ENCODE peak calls at places on chromosome X, in four cellular contexts. J is spleen, O is transverse colon, K is prostate gland. F is an unnamed sample. For H3K36me3, the result is how much of the 10 kb centered on the place peaks cover.

GRCh38 chrX:1384738-1385250 is 7.1 kb downstream of the SLC25A6 start:
- DNase-seq in J (peak), O (no peak), K (no peak), F (no peak)

GRCh38 chrX:50648151-50648550 is 165.8 kb downstream of the SHROOM4 start:
- DNase-seq in J (no peak), O (no peak), K (no peak), F (no peak)

GRCh38 chrX:9286234-9286633 is 178.6 kb upstream of the TBL1X start:
- DNase-seq in J (no peak), O (no peak), K (no peak), F (no peak)

GRCh38 chrX:275967-276587 is 5.1 kb upstream of the PLCXD1 start:
- DNase-seq in J (peak), O (peak), K (peak), F (peak)

GRCh38 chrX:44474410-44474809 is 68.2 kb downstream of the FUNDC1 start:
- DNase-seq in J (no peak), O (no peak), K (no peak), F (no peak)

GRCh38 chrX:1546601-1547275 is 9.8 kb upstream of the P2RY8 start:
- DNase-seq in J (no peak), O (no peak), K (no peak), F (no peak)

GRCh38 chrX:63922221-63922620 is 137.2 kb upstream of the ARHGEF9 start:
- DNase-seq in J (no peak), O (no peak), K (no peak), F (no peak)

GRCh38 chrX:153641575-153642312 is 5.3 kb upstream of the DUSP9 start:
- DNase-seq in J (peak), O (no peak), K (no peak), F (no peak)

GRCh38 chrX:70762285-70762684 is 146.2 kb downstream of the TEX11 start:
- DNase-seq in J (no peak), O (no peak), K (no peak), F (no peak)

GRCh38 chrX:118519411-118520205 is 24.0 kb downstream of the DOCK11 start:
- DNase-seq in J (no peak), O (no peak), K (no peak), F (no peak)

GRCh38 chrX:7586126-7586525 is 256.8 kb upstream of the VCX start:
- DNase-seq in J (no peak), O (no peak), K (no peak), F (no peak)

GRCh38 chrX:72139538-72139937 is 7.8 kb upstream of the RTL5 start:
- DNase-seq in J (no peak), O (no peak), K (no peak), F (no peak)

GRCh38 chrX:72141372-72142004 is 9.8 kb upstream of the RTL5 start:
- DNase-seq in J (no peak), O (no peak), K (no peak), F (no peak)

GRCh38 chrX:72133851-72134546 is 2.3 kb upstream of the RTL5 start:
- DNase-seq in J (no peak), O (no peak), K (no peak), F (no peak)

GRCh38 chrX:72142094-72142843 is 10.6 kb upstream of the RTL5 start:
- DNase-seq in J (no peak), O (no peak), K (no peak), F (no peak)

DNA sequence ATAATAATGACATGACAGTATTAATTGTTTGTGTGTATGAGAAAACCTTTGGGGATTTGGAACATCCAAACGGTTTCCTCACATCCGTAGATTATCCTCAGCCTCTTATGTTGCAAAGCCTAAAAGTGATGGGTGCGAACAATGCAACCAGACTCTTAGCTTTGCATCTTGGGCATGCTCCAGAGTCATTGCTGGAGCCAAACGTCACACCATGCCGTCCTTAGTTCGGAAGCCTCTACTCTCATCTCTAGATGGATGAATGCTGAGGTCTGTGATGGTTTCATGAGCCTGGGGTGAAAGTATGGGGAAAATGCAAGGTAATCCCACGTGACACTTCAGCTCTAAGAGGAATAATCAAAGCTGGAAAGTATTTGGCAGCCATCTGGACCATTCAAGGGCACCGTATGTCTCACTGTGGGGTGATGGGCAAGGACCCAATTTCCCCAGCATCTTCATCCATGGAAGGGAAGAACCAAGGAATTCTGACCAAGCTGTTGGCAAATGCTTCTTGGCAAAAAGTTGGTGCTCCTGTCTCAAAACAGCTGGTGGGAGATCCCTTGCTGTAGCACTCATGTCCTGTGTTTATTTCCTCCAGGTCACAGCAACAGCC is 6.2 kb upstream of the RTL5 start:
- DNase-seq in J (no peak), O (no peak), K (no peak), F (no peak)
- H3K36me3 ChIP-seq in J (under half), O (under half), K (under half), F (under half)

GRCh38 chrX:19842542-19842941 is 44.9 kb downstream of the SH3KBP1 start:
- DNase-seq in J (no peak), O (no peak), K (no peak), F (no peak)

GRCh38 chrX:19839770-19840254 is 47.6 kb downstream of the SH3KBP1 start:
- DNase-seq in J (no peak), O (no peak), K (no peak), F (no peak)

GRCh38 chrX:19836337-19836736 is 51.1 kb downstream of the SH3KBP1 start:
- DNase-seq in J (no peak), O (no peak), K (no peak), F (no peak)

GRCh38 chrX:19840899-19841648 is 46.3 kb downstream of the SH3KBP1 start:
- DNase-seq in J (no peak), O (no peak), K (no peak), F (no peak)
- TF ChIP-seq POLR2A in J (no peak), O (no peak), K (no peak), F (no peak)

DNA sequence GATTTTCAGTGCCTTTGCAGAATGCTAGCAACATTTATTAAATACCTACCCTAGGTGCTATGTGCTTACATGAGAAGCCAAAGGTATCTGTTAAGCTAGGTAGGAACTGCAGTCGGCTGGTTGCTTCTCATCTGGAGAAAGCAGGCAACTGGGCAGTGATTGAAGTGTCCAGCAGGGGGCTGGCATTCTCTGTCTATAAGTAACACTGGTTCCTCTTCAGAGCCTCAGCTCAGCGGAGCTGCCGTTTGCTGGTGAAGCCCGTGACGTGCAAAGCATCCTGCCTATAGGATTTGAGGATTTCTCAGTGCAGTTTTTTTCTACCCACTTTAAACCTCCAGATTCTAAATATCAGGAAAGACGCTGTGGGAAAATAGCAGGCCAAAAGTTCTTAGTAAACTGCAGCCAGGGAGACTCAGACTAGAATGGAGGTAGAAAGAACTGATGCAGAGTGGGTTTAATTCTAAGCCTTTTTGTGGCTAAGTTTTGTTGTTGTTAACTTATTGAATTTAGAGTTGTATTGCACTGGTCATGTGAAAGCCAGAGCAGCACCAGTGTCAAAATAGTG is at the start of gene GRPR:
- DNase-seq in J (peak), O (peak), K (peak), F (peak)
- TF ChIP-seq CTCF in J (peak), O (peak), K (no peak), F (peak)

GRCh38 chrX:140110081-140110650 is 144.8 kb upstream of the CXorf66 start:
- DNase-seq in J (no peak), O (no peak), K (no peak), F (no peak)
- H3K36me3 ChIP-seq in J (under half), O (under half), K (under half), F (under half)

DNA sequence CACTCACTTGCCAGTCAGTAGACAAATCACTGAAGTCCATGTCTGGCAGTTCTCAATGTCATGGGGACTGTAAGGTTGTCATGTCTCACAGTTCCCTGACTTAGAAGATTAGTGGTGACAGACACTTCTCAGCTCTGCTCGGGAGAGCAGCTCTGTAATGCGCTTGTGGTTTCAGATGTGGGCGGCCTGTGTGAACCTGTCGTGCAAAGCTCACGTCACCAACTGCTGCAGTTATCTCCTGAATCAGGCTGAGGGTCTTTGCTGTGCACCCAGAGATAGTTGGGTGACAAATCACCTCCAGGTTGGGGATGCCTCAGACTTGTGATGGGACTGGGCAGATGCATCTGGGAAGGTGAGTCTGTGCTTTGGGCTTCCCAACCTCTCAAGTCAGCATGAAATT is at the start of gene IL9R:
- DNase-seq in J (no peak), O (no peak), K (no peak), F (no peak)
- TF ChIP-seq POLR2A in J (no peak), O (no peak), K (no peak), F (no peak)

GRCh38 chrX:117508021-117508420 is 608.6 kb downstream of the KLHL13 start:
- DNase-seq in J (no peak), O (no peak), K (no peak), F (no peak)
- TF ChIP-seq CTCF in J (no peak), O (no peak), K (no peak), F (no peak)

DNA sequence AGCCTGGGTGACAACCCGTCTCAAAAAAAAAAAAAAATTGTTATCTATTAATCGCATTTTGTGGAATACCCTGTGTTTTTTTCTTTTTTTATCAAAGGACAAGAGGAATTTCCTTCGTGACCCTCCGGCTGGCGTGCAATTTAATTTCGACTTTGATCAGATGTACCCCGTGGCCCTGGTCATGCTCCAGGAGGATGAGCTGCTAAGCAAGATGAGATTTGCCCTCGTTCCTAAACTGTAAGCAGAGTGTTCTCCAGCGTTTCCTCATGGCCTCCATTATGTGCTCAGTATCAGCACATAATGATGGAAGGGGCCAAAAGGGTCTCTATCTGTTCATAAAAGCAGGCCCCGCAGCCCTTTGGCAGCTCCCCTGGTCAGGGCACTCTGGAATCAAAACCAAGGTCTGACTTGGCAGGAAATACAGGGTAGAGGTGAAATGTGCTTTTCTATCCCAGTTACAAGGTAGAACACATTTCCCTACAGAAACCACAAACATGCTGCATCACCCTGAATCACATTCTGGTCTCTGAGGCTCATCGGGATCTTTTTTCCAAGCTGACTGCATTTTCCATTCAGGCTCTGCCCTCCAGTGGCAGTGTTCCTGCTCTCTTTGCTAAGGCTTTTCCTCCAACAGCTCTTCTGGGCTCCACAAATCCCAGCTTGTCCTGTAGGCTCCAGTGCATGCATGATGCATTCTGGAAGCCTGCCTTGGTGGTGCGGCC is 24.4 kb downstream of the SYAP1 start:
- DNase-seq in J (no peak), O (no peak), K (no peak), F (no peak)
- H3K36me3 ChIP-seq in J (under half), O (under half), K (under half), F (half or more)

F was measured in esophagus muscularis mucosa.